ENCODE peak calls at places on chromosomes 2 and 18, in six cellular contexts. Q is A172; A is activated naive CD8-positive, alpha-beta T cell treated with anti-CD3 and anti-CD28 coated beads, Interleukin-2, amount 50 U/mL, for 24 hours; C is astrocyte of the cerebellum; J is stimulated activated CD4-positive, alpha-beta T cell treated with anti-CD3 and anti-CD28 coated beads, Interleukin-1b, Interleukin-23, amount 100 ng/mL, for 24 hours; I is nucleus accumbens. U is an unnamed sample.

GRCh38 chr2:227908266-227909054 is 37.0 kb downstream of the DAW1 start:
- DNase-seq in I (no peak), A (no peak), C (no peak), J (no peak), Q (no peak), U (no peak)

GRCh38 chr2:131105156-131105949 is at the start of gene PLEKHB2:
- DNase-seq in J (peak), I (peak), C (peak), A (peak), Q (peak), U (peak)

GRCh38 chr2:98180456-98180855 is 93.5 kb downstream of the VWA3B start:
- DNase-seq in C (no peak), I (no peak), A (no peak), Q (no peak), J (no peak), U (no peak)

GRCh38 chr2:207129821-207130220 is 35.9 kb downstream of the KLF7 start:
- DNase-seq in Q (no peak), I (no peak), J (no peak), A (no peak), C (no peak), U (no peak)

GRCh38 chr2:182824759-182825143 is 41.7 kb downstream of the FRZB start:
- DNase-seq in C (no peak), A (no peak), I (no peak), J (no peak), Q (no peak), U (no peak)

GRCh38 chr2:171600126-171600525 is 77.9 kb downstream of the CYBRD1 start:
- DNase-seq in A (no peak), I (no peak), Q (no peak), J (no peak), C (no peak), U (no peak)

GRCh38 chr18:76374330-76375281 is 120.4 kb downstream of the ZNF516 start:
- DNase-seq in J (no peak), Q (no peak), A (peak), I (no peak), C (no peak), U (no peak)

GRCh38 chr2:44496130-44496529 is 134.4 kb downstream of the CAMKMT start:
- DNase-seq in C (no peak), I (no peak), J (no peak), Q (no peak), A (no peak), U (no peak)

GRCh38 chr2:10333247-10333613 is 30.5 kb downstream of the HPCAL1 start:
- DNase-seq in I (no peak), A (no peak), Q (no peak), C (no peak), J (no peak), U (no peak)

GRCh38 chr2:98907966-98908905 is 27.8 kb downstream of the CRACDL start:
- DNase-seq in I (no peak), J (no peak), C (no peak), Q (no peak), A (no peak), U (peak)

GRCh38 chr2:170999654-171000053 is 70.6 kb downstream of the GORASP2 start:
- DNase-seq in I (no peak), Q (no peak), C (no peak), A (no peak), J (no peak), U (no peak)

GRCh38 chr2:118903489-118904215 is 38.3 kb upstream of the MARCO start:
- DNase-seq in Q (no peak), I (no peak), A (no peak), J (no peak), C (no peak), U (no peak)

U was measured in head of caudate nucleus.